ENCODE peak calls at places on chromosomes 6 and 20, in five cellular contexts. H is NB4, A is lower leg skin, O is Peyer's patch, W is right lobe of liver. F is an unnamed sample.

GRCh38 chr6:13814176-13814937 is at the start of gene MCUR1:
- DNase-seq in A (peak), H (peak), W (peak), O (peak), F (peak)

GRCh38 chr6:90111387-90111786 is 185.3 kb downstream of the BACH2 start:
- DNase-seq in W (no peak), H (no peak), A (no peak), O (no peak), F (no peak)

GRCh38 chr6:125662301-125662700 is 87.1 kb upstream of the HEY2 start:
- DNase-seq in H (no peak), A (no peak), W (no peak), O (no peak), F (no peak)

GRCh38 chr6:161486326-161486725 is 212.5 kb upstream of the AGPAT4 start:
- DNase-seq in O (no peak), A (no peak), H (no peak), W (no peak), F (peak)

GRCh38 chr20:47502271-47502730 is 614 bp downstream of the NCOA3 start:
- DNase-seq in A (peak), O (peak), W (no peak), H (peak), F (no peak)

GRCh38 chr6:168609914-168610490 is 169.0 kb downstream of the SMOC2 start:
- DNase-seq in H (no peak), W (no peak), A (peak), O (no peak), F (no peak)

GRCh38 chr6:39280247-39280731 is 33.9 kb downstream of the KCNK17 start:
- DNase-seq in A (no peak), H (peak), O (no peak), W (peak), F (no peak)

GRCh38 chr20:49187330-49188100 is 619 bp downstream of the STAU1 start:
- DNase-seq in A (peak), O (peak), H (peak), W (peak), F (peak)

GRCh38 chr20:57598060-57598459 is 22.2 kb downstream of the ZBP1 start:
- DNase-seq in A (no peak), H (no peak), O (no peak), W (peak), F (peak)

GRCh38 chr6:126181173-126181741 is 158.7 kb upstream of the CENPW start:
- DNase-seq in O (no peak), H (no peak), A (no peak), W (no peak), F (no peak)

GRCh38 chr20:35992713-35993335 is 24.4 kb downstream of the CNBD2 start:
- DNase-seq in W (no peak), H (peak), O (peak), A (peak), F (peak)

GRCh38 chr6:31530659-31531058 is 1.9 kb downstream of the MCCD1 start:
- DNase-seq in H (no peak), O (no peak), W (no peak), A (peak), F (no peak)

GRCh38 chr6:81834141-81834621 is 81.7 kb upstream of the TENT5A start:
- DNase-seq in W (no peak), O (no peak), A (no peak), H (no peak), F (peak)

GRCh38 chr6:25192562-25192961 is 86.6 kb upstream of the CARMIL1 start:
- DNase-seq in A (no peak), O (no peak), W (no peak), H (no peak), F (no peak)

GRCh38 chr20:59063358-59064213 is 21.0 kb upstream of the PRELID3B start:
- DNase-seq in H (no peak), W (no peak), O (no peak), A (no peak), F (peak)

GRCh38 chr6:11040134-11040533 is 4.0 kb downstream of the ELOVL2 start:
- DNase-seq in W (no peak), H (no peak), A (no peak), O (no peak), F (no peak)

GRCh38 chr6:45560421-45560820 is 182.7 kb upstream of the SUPT3H start:
- DNase-seq in H (no peak), O (no peak), A (no peak), W (no peak), F (no peak)

GRCh38 chr6:17446713-17447112 is 53.3 kb downstream of the CAP2 start:
- DNase-seq in W (no peak), O (no peak), A (no peak), H (no peak), F (no peak)

GRCh38 chr6:166460473-166461437 is 78.0 kb upstream of the MPC1 start:
- DNase-seq in O (no peak), W (no peak), H (no peak), A (no peak), F (no peak)

GRCh38 chr6:106648651-106649308 is 19.4 kb downstream of the QRSL1 start:
- DNase-seq in O (peak), A (no peak), H (no peak), W (no peak), F (no peak)

GRCh38 chr20:44616604-44616964 is 34.2 kb downstream of the PKIG start:
- DNase-seq in A (peak), W (no peak), O (no peak), H (no peak), F (peak)

DNA sequence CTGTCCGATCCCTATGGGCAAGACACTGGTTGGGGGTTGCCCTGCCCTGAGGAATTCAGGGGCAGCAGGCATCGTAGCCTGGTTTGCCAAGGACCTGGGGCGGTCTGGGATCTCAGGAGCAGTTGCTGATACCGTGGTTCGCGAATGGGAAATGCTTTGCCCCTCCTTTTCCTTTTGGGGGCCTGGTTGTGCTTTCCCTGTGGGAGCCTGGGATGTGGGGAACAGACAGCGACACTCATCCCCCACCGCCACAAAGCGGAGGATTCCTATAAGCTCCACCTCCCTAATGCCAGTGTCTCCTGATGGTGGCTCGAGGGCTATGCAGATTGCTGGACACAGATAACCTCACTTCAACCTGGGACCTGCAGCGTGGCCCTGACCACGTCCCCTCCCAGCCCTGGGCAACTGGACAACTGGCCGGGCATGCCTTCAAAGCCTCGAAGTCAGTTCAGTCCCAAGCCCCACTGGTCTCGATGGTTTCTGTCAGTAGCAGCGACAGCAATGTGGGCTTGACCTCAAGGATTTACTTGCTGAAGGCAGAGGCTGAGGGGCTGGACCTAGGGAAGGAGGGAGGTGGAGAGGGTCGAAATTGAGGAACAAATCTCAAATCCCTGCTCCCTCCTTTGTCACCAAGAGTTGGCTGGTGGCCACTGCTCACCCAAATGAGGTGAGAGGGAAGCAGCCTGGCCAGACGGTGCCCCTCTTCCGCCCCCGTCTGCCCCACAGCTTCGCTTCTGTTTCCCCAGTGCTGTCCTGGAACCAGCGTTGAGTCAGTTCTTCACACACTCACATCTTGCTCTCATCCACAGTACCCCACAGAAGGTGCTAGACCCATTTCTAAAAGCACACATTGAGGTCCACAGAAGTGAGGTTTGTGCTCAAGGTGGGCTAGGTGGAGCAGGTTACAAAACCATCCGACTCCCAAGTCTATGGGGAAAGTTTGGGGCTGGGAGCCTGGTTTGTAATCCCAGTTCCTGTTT is 3.5 kb downstream of the CEBPB start:
- DNase-seq in W (peak), H (no peak), A (no peak), O (no peak), F (no peak)
- TF ChIP-seq POLR2A in W (peak), H (no peak), A (no peak), O (no peak), F (no peak)

GRCh38 chr6:41712651-41713103 is 22.7 kb downstream of the TFEB start:
- DNase-seq in H (peak), O (no peak), W (peak), A (no peak), F (peak)

GRCh38 chr6:41709375-41709774 is 26.0 kb downstream of the TFEB start:
- DNase-seq in A (no peak), O (no peak), W (no peak), H (no peak), F (no peak)

GRCh38 chr6:41713650-41714291 is 21.6 kb downstream of the TFEB start:
- DNase-seq in W (peak), A (no peak), H (no peak), O (peak), F (peak)

GRCh38 chr6:41713161-41713649 is 22.2 kb downstream of the TFEB start:
- DNase-seq in W (peak), O (no peak), A (no peak), H (peak), F (peak)

GRCh38 chr6:41711323-41712038 is 23.9 kb downstream of the TFEB start:
- DNase-seq in H (no peak), W (peak), A (no peak), O (no peak), F (no peak)
- H3K4me3 ChIP-seq in H (no peak), W (no peak), A (no peak), O (no peak), F (no peak)

GRCh38 chr6:43355862-43356590 is 13.4 kb downstream of the ZNF318 start:
- DNase-seq in O (no peak), A (no peak), W (no peak), H (peak), F (no peak)

GRCh38 chr6:43361269-43361668 is 8.2 kb downstream of the ZNF318 start:
- DNase-seq in O (no peak), A (no peak), W (no peak), H (no peak), F (no peak)

GRCh38 chr6:43359381-43359780 is 10.1 kb downstream of the ZNF318 start:
- DNase-seq in A (no peak), W (no peak), H (no peak), O (no peak), F (no peak)

DNA sequence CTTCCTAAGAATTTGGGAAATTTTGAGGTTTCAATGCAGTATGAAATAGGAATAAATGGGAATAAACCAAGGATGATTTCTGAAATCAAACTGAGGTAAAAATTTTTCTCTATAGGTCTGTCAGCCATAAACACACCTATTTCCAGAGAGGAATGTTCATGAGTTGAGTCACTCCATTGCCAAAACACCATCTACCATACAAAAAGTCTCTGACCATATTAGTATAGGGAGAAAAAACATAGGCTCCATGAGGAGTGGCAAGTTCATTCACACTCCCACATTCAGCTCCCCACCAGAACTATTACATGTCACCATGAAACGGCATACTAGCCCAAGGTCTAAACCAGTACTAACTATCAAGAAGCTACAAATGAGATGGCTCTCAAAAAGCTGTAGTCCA is 9.6 kb downstream of the ZNF318 start:
- DNase-seq in A (no peak), W (no peak), O (no peak), H (no peak), F (no peak)
- TF ChIP-seq POLR2A in A (no peak), W (no peak), O (no peak), H (no peak), F (no peak)

GRCh38 chr20:50654899-50655298 is 36.4 kb downstream of the RIPOR3 start:
- DNase-seq in O (no peak), W (no peak), H (no peak), A (no peak), F (no peak)

GRCh38 chr20:50652702-50653294 is 38.5 kb downstream of the RIPOR3 start:
- DNase-seq in O (no peak), H (peak), W (no peak), A (no peak), F (no peak)

GRCh38 chr20:50658804-50659380 is 32.5 kb downstream of the RIPOR3 start:
- DNase-seq in O (no peak), W (no peak), H (no peak), A (no peak), F (peak)

GRCh38 chr20:50651676-50652075 is 39.7 kb downstream of the RIPOR3 start:
- DNase-seq in W (no peak), A (no peak), H (peak), O (no peak), F (no peak)

DNA sequence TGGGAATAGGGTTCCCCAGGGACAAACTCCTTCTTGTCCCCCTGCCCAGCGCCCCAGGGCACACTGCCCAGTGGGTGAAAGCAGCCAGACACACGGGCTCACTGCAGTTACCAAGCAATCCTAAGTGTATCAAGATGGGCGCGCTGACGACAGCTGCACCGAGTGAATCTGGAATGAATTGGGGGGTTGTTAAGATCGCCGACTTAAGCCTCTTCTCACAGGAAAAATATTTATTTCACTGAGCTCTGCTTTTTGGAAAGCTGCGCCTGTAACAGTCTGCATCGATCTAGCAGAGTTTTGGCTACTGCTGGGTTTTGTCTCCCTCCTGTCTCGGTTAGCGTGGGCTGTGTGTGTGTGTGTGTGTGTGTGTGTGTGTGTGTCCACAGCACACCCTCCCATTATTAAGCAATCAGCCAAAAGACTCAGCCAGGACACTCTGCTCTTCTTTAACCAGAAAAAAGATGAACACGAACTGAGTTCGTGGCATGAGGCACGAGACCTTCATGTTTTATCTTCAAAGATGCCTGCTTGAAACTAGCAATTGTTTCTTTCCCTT is 35.9 kb downstream of the RIPOR3 start:
- DNase-seq in H (peak), A (peak), O (no peak), W (peak), F (peak)
- H3K4me3 ChIP-seq in H (no peak), A (no peak), O (no peak), W (no peak), F (peak)

DNA sequence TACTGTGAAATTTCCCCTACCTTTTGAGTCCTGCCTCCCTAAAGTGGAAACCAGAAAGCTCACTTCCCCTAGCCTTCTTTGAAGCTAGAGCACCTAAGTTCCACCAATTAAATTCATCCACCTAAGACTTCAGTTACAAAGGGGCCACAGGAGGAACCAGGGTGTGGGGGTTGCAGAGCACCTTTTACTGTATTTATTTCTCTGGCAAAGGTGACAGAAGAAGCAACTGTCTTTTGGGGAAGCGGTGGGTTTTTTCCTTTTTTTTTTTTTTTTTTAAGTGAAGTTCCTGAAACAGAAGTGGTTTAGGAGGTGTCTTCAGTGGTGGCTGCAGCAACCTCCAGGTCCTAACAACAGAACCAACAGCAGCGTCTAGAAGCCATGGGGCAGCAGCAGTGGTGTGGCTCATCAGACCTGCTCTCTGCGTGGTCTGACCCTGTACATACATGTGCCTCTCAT is 13.1 kb downstream of the PSMB9 start:
- DNase-seq in W (no peak), H (peak), A (no peak), O (no peak), F (no peak)
- TF ChIP-seq POLR2A in W (no peak), H (no peak), A (no peak), O (no peak), F (no peak)

GRCh38 chr6:129670634-129671033 is 39.3 kb downstream of the ARHGAP18 start:
- DNase-seq in O (no peak), A (no peak), H (no peak), W (no peak), F (no peak)

GRCh38 chr6:129671442-129672344 is 38.3 kb downstream of the ARHGAP18 start:
- DNase-seq in A (no peak), W (no peak), O (peak), H (peak), F (no peak)

GRCh38 chr6:129673758-129674157 is 36.2 kb downstream of the ARHGAP18 start:
- DNase-seq in A (no peak), W (no peak), H (no peak), O (no peak), F (no peak)

GRCh38 chr6:129672345-129672691 is 37.7 kb downstream of the ARHGAP18 start:
- DNase-seq in O (no peak), H (no peak), W (no peak), A (no peak), F (no peak)

GRCh38 chr6:129672883-129673631 is 36.9 kb downstream of the ARHGAP18 start:
- DNase-seq in O (no peak), W (no peak), H (peak), A (no peak), F (no peak)
- H3K4me3 ChIP-seq in O (no peak), W (no peak), H (no peak), A (no peak), F (no peak)

F was measured in heart left ventricle.